ENCODE peak calls at places on chromosome 1, in seven cellular contexts. N is heart left ventricle; Y is Calu3; L is lower lobe of right lung; T is GM20000; R is stimulated activated CD8-positive, alpha-beta memory T cell treated with anti-CD3 and anti-CD28 coated beads, Interleukin-4, amount 100 ng/mL, for 1 hour; V is skeletal muscle cell. D is an unnamed sample.

GRCh38 chr1:207619833-207620572 is 24.9 kb upstream of the CR1L start:
- DNase-seq in Y (peak; percentile 38), R (no peak), T (peak; percentile 58), N (no peak), V (peak; percentile 7), L (no peak), D (peak; percentile 73)

GRCh38 chr1:119686661-119687060 is 25.1 kb upstream of the PHGDH start:
- DNase-seq in R (no peak), V (no peak), N (no peak), L (no peak), T (no peak), Y (peak; percentile 46), D (peak; percentile 59)

GRCh38 chr1:189269011-189269410 is 1208.7 kb downstream of the BRINP3 start:
- DNase-seq in R (no peak), N (no peak), L (no peak), Y (no peak), V (peak; percentile 1), T (no peak), D (peak; percentile 56)

GRCh38 chr1:38444311-38444710 is 397.7 kb upstream of the POU3F1 start:
- DNase-seq in V (peak; percentile 10), T (no peak), N (no peak), L (no peak), R (no peak), Y (no peak), D (peak; percentile 6)

GRCh38 chr1:201503397-201504176 is 3.3 kb downstream of the CSRP1 start:
- DNase-seq in V (peak; percentile 98), Y (peak; percentile 72), L (no peak), T (no peak), N (peak; percentile 62), R (no peak), D (peak; percentile 92)

GRCh38 chr1:43270421-43271095 is 775 bp downstream of the TMEM125 start:
- DNase-seq in R (no peak), Y (peak; percentile 87), N (no peak), V (no peak), T (peak; percentile 31), L (peak; percentile 93), D (peak; percentile 59)

GRCh38 chr1:168482106-168482505 is 61.7 kb downstream of the XCL2 start:
- DNase-seq in N (no peak), R (no peak), Y (no peak), V (no peak), L (no peak), T (no peak), D (no peak)

GRCh38 chr1:31699341-31699891 is 4.4 kb downstream of the COL16A1 start:
- DNase-seq in N (no peak), Y (no peak), T (peak; percentile 50), V (no peak), R (no peak), L (no peak), D (no peak)

GRCh38 chr1:178388398-178389161 is 108.2 kb downstream of the CLEC20A start:
- DNase-seq in L (no peak), N (no peak), Y (no peak), R (no peak), T (no peak), V (peak; percentile 28), D (no peak)

GRCh38 chr1:65729308-65729707 is 63.4 kb upstream of the PDE4B start:
- DNase-seq in R (no peak), V (no peak), N (no peak), L (no peak), T (no peak), Y (no peak), D (no peak)